ENCODE peak calls at places on chromosomes 5 and 9, in eight cellular contexts. L is DND-41; U is transverse colon; J is aorta; Q is CD8-positive, alpha-beta T cell; G is CD4-positive, alpha-beta memory T cell; K is PC-3; B is ovary. R is an unnamed sample. For H3K36me3 and H3K4me1, the result is how much of the 10 kb centered on the place peaks cover.

GRCh38 chr9:5466776-5467175 is 16.4 kb downstream of the CD274 start:
- DNase-seq in L (no peak), U (no peak), J (no peak), Q (no peak), G (no peak), K (no peak), B (no peak), R (no peak)

GRCh38 chr5:52894451-52894850 is 94.7 kb upstream of the ITGA2 start:
- DNase-seq in L (no peak), U (no peak), J (no peak), Q (no peak), G (no peak), K (no peak), B (no peak), R (no peak)

GRCh38 chr9:6187272-6187671 is 28.3 kb upstream of the IL33 start:
- DNase-seq in L (no peak), U (no peak), J (no peak), Q (no peak), G (no peak), K (no peak), B (no peak), R (no peak)

GRCh38 chr5:62083247-62083646 is 222.8 kb upstream of the KIF2A start:
- DNase-seq in L (no peak), U (no peak), J (no peak), Q (no peak), G (no peak), K (no peak), B (no peak), R (peak)

GRCh38 chr5:61055434-61056006 is 106.7 kb downstream of the SMIM15 start:
- DNase-seq in L (no peak), U (no peak), J (no peak), Q (no peak), G (peak), K (peak), B (no peak), R (no peak)

GRCh38 chr5:82054004-82054710 is 82.3 kb downstream of the ATG10 start:
- DNase-seq in L (no peak), U (no peak), J (no peak), Q (no peak), G (no peak), K (no peak), B (no peak), R (no peak)

GRCh38 chr9:72477862-72478564 is 43.4 kb upstream of the TMC1 start:
- DNase-seq in L (no peak), U (peak), J (no peak), Q (no peak), G (no peak), K (peak), B (no peak), R (no peak)

GRCh38 chr5:148290271-148291195 is 21.7 kb upstream of the SPINK7 start:
- DNase-seq in L (no peak), U (no peak), J (no peak), Q (no peak), G (no peak), K (peak), B (no peak), R (no peak)

GRCh38 chr5:176775409-176775808 is 35.0 kb upstream of the UNC5A start:
- DNase-seq in L (no peak), U (no peak), J (no peak), Q (no peak), G (no peak), K (peak), B (no peak), R (no peak)

GRCh38 chr5:159199780-159200179 is 9.6 kb downstream of the RNF145 start:
- DNase-seq in L (no peak), U (no peak), J (no peak), Q (no peak), G (no peak), K (no peak), B (no peak), R (no peak)

GRCh38 chr5:173330151-173330855 is 2.1 kb upstream of the STC2 start:
- DNase-seq in L (no peak), U (no peak), J (no peak), Q (no peak), G (no peak), K (peak), B (no peak), R (no peak)

GRCh38 chr5:41547991-41548390 is 37.6 kb upstream of the PLCXD3 start:
- DNase-seq in L (no peak), U (no peak), J (no peak), Q (no peak), G (no peak), K (no peak), B (no peak), R (no peak)

GRCh38 chr5:9209846-9210547 is 335.9 kb downstream of the SEMA5A start:
- DNase-seq in L (no peak), U (no peak), J (no peak), Q (no peak), G (no peak), K (peak), B (no peak), R (no peak)

GRCh38 chr9:127463891-127464290 is 12.6 kb downstream of the LRSAM1 start:
- DNase-seq in L (no peak), U (no peak), J (no peak), Q (no peak), G (no peak), K (no peak), B (no peak), R (no peak)

GRCh38 chr5:64767959-64768357 is 533 bp downstream of the SREK1IP1 start:
- DNase-seq in L (peak), U (peak), J (no peak), Q (no peak), G (no peak), K (no peak), B (no peak), R (no peak)

GRCh38 chr9:87063883-87064282 is 116.6 kb upstream of the GAS1 start:
- DNase-seq in L (no peak), U (no peak), J (no peak), Q (no peak), G (no peak), K (no peak), B (peak), R (no peak)

GRCh38 chr9:119289740-119290139 is 79.5 kb downstream of the BRINP1 start:
- DNase-seq in L (peak), U (peak), J (no peak), Q (no peak), G (no peak), K (peak), B (no peak), R (no peak)

GRCh38 chr9:98506422-98507054 is 202.2 kb downstream of the GABBR2 start:
- DNase-seq in L (no peak), U (no peak), J (no peak), Q (no peak), G (no peak), K (no peak), B (no peak), R (no peak)

GRCh38 chr9:133397895-133398294 is 19.9 kb downstream of the REXO4 start:
- DNase-seq in L (no peak), U (no peak), J (no peak), Q (no peak), G (no peak), K (no peak), B (no peak), R (no peak)

GRCh38 chr5:43638107-43638506 is 35.1 kb downstream of the NNT start:
- DNase-seq in L (no peak), U (no peak), J (no peak), Q (no peak), G (no peak), K (no peak), B (no peak), R (no peak)

GRCh38 chr5:167912944-167913343 is 378.5 kb upstream of the WWC1 start:
- DNase-seq in L (no peak), U (no peak), J (no peak), Q (no peak), G (no peak), K (no peak), B (no peak), R (no peak)

GRCh38 chr5:122195784-122196394 is 66.5 kb downstream of the ZNF474 start:
- DNase-seq in L (no peak), U (no peak), J (no peak), Q (no peak), G (no peak), K (peak), B (no peak), R (no peak)

GRCh38 chr9:121510766-121511555 is 11.3 kb upstream of the GGTA1 start:
- DNase-seq in L (no peak), U (no peak), J (no peak), Q (no peak), G (no peak), K (no peak), B (no peak), R (no peak)

GRCh38 chr5:151557466-151557865 is 33.7 kb downstream of the FAT2 start:
- DNase-seq in L (no peak), U (no peak), J (no peak), Q (no peak), G (no peak), K (no peak), B (no peak), R (no peak)

GRCh38 chr5:97004423-97005060 is 68.7 kb downstream of the LNPEP start:
- DNase-seq in L (no peak), U (no peak), J (no peak), Q (no peak), G (no peak), K (no peak), B (no peak), R (no peak)

GRCh38 chr5:72018158-72018803 is 89.0 kb upstream of the MAP1B start:
- DNase-seq in L (peak), U (peak), J (no peak), Q (peak), G (peak), K (peak), B (peak), R (peak)

GRCh38 chr5:111968459-111968858 is 211.5 kb upstream of the NREP start:
- DNase-seq in L (no peak), U (no peak), J (no peak), Q (no peak), G (no peak), K (no peak), B (no peak), R (no peak)

GRCh38 chr9:37002413-37003217 is 31.5 kb downstream of the PAX5 start:
- DNase-seq in L (no peak), U (no peak), J (peak), Q (no peak), G (no peak), K (no peak), B (no peak), R (no peak)

GRCh38 chr9:37002036-37002412 is 32.0 kb downstream of the PAX5 start:
- DNase-seq in L (no peak), U (no peak), J (no peak), Q (no peak), G (no peak), K (no peak), B (no peak), R (no peak)

GRCh38 chr9:37007295-37007694 is 26.8 kb downstream of the PAX5 start:
- DNase-seq in L (no peak), U (no peak), J (no peak), Q (no peak), G (no peak), K (no peak), B (no peak), R (no peak)

GRCh38 chr9:37004424-37004935 is 29.6 kb downstream of the PAX5 start:
- DNase-seq in L (no peak), U (no peak), J (no peak), Q (no peak), G (no peak), K (no peak), B (no peak), R (no peak)

GRCh38 chr9:37005517-37006140 is 28.4 kb downstream of the PAX5 start:
- DNase-seq in L (no peak), U (no peak), J (no peak), Q (no peak), G (no peak), K (no peak), B (no peak), R (no peak)
- H3K36me3 ChIP-seq in L (under half), U (under half), J (under half), Q (under half), G (under half), K (under half), B (under half), R (under half)

DNA sequence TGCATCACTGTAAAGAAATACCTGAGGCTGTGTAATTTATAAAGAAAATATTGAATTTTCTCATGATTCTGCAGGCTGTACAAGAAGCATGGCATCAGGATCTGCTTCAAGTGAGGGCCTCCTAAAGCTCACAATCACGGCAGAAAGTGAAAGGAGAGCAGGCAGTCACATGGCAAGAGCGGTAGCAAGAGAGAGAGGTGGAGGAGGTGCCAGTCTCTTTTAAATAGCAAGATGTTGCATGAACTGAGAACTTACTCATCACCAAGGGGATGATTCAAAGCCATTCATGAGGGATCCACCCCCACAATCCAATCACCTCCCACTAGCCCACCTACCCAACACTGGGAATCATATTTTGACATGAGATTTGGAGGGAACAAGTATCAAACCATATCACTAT is 184.5 kb upstream of the PAPPA start:
- DNase-seq in L (no peak), U (no peak), J (no peak), Q (no peak), G (no peak), K (no peak), B (no peak), R (no peak)
- H3K4me1 ChIP-seq in L (under half), U (under half), J (under half), Q (under half), G (under half), K (under half), B (under half), R (under half)

GRCh38 chr9:129008986-129009583 is 19.0 kb downstream of the SH3GLB2 start:
- DNase-seq in L (no peak), U (no peak), J (no peak), Q (no peak), G (no peak), K (no peak), B (no peak), R (peak)
- H3K36me3 ChIP-seq in L (half or more), U (under half), J (under half), Q (under half), G (under half), K (under half), B (under half), R (half or more)

DNA sequence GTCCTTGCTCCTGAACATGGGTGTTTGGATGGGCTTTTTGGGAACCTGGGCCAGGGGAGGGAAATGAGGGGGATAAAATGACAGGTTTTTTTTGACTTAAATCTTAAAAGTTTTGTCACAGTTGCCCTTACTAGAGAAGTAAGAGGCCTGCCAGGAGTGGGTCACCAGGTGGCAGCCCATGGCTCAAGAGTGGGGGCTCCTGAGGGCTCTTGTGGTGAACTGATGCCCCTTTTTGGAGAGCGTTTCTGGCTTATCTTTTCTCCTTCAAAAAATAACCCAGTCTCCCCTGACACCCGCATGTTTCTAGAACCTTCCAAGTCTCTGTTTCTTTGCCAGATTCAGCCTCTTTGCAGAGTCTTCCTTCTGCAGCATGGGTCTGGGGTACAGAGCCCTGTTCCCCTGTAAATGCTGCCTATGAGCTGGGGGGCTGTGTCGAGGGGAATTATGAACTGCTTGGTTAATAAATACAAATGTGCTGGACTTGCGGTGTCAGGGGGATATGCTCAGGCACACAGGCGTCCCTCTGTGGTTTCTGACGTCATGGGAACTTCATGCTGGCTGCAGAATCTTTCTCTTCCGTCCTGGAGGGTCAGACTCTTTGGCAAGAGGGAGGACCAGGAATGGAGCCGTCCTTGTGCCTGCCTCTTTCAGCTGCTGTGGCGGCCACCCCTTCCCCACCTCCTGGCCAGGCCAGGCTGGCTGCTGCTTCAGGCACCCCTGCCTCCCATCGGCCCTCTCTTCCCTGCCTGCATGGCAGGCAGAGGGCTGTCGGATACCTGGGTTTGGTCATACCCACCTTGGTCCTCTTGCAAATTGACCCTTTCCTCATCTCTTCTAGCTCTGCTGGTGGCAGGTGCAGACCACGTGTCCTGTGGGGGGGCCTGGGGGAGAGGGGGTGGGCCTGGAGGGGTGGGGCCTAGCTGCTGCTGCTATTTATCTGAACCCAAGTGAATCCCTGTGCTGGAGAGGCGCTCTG is 30.1 kb downstream of the PTPA start:
- DNase-seq in L (no peak), U (peak), J (no peak), Q (no peak), G (no peak), K (no peak), B (peak), R (no peak)
- H3K4me1 ChIP-seq in L (under half), U (half or more), J (under half), Q (under half), G (under half), K (under half), B (half or more), R (half or more)

GRCh38 chr9:131811405-131811804 is 71.5 kb upstream of the RAPGEF1 start:
- DNase-seq in L (no peak), U (no peak), J (peak), Q (no peak), G (no peak), K (no peak), B (no peak), R (no peak)
- H3K36me3 ChIP-seq in L (under half), U (under half), J (under half), Q (under half), G (under half), K (under half), B (under half), R (under half)

DNA sequence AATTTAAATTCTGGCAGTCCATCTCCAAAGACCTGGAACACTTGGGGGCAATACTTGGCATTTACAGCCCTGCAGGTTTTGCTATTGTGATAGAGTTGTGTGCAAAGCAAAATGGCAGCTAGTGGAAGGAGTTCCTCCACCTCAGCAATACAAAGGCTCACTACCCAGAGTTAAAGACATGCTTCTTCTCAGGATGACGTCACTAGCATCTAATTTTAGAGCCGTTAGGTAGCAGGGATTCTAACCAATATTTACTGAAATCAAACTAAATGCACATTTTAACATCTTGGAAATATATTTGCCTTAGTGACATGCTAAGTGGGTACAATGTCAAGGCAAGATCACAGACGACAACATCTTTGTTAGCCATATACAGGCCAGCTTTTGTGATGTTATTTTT is 261.6 kb downstream of the MAN2A1 start:
- DNase-seq in L (no peak), U (no peak), J (no peak), Q (no peak), G (no peak), K (no peak), B (no peak), R (no peak)
- H3K4me1 ChIP-seq in L (under half), U (under half), J (under half), Q (under half), G (under half), K (under half), B (under half), R (under half)

DNA sequence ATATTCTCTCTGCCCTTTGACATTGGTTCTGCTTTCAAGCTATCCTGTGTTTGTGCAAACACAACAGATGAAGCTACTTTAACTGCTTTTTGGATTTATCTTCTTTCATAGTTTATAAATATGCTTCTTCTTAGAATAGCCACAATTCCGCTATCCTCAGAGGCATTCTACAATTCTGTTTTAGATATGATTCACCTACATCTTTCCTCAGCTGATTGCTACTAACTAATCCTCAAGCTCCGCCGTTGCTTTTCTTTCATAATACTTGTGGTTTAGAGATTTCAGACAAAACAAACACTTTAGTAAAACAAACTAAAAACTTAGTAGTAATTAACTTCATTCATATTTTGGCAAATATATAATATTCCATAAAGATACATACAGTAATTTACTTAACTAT is 52.5 kb downstream of the ECPAS start:
- DNase-seq in L (no peak), U (no peak), J (no peak), Q (no peak), G (no peak), K (no peak), B (no peak), R (no peak)
- H3K36me3 ChIP-seq in L (under half), U (half or more), J (under half), Q (under half), G (under half), K (under half), B (under half), R (half or more)

GRCh38 chr5:14034991-14035390 is 90.5 kb upstream of the DNAH5 start:
- DNase-seq in L (no peak), U (no peak), J (no peak), Q (no peak), G (no peak), K (no peak), B (no peak), R (no peak)
- H3K4me1 ChIP-seq in L (under half), U (under half), J (under half), Q (under half), G (under half), K (half or more), B (under half), R (under half)

R was measured in lower lobe of right lung.